ENCODE peak calls at places on chromosomes 13 and 19, in eight cellular contexts. M is stimulated activated CD4-positive, alpha-beta T cell treated with anti-CD3 and anti-CD28 coated beads, Interleukin-15, amount 100 ng/mL, for 24 hours; U is NCI-H1092 treated with DMSO at 0.1 percent for 48 hours; J is mesothelial cell of epicardium; B is AG10803; D is tibial artery; O is KBM-7; N is activated CD4-positive, alpha-beta T cell treated with anti-CD3 and anti-CD28 coated beads, Interleukin-2, amount 10 ng/mL, durations not matched to agents 7 days and 5 days. I is an unnamed sample.
A peak's percentile ranks its signal among the peaks of the same experiment; 100 is the strongest.

GRCh38 chr13:20774746-20775145 is 985 bp upstream of the EEF1AKMT1 start:
- DNase-seq in M (no peak), U (no peak), J (no peak), B (no peak), D (no peak), O (no peak), N (no peak), I (no peak)

GRCh38 chr13:110689041-110689440 is 16.9 kb downstream of the CARS2 start:
- DNase-seq in M (no peak), U (no peak), J (no peak), B (no peak), D (no peak), O (no peak), N (no peak), I (no peak)

GRCh38 chr13:113527272-113527958 is 36.9 kb upstream of the DCUN1D2 start:
- DNase-seq in M (no peak), U (no peak), J (no peak), B (no peak), D (peak; percentile 50), O (no peak), N (no peak), I (no peak)

GRCh38 chr19:5956323-5956722 is 21.6 kb downstream of the RANBP3 start:
- DNase-seq in M (no peak), U (no peak), J (no peak), B (no peak), D (no peak), O (no peak), N (no peak), I (no peak)

GRCh38 chr19:3781603-3782002 is 4.6 kb downstream of the MATK start:
- DNase-seq in M (no peak), U (no peak), J (no peak), B (no peak), D (no peak), O (no peak), N (no peak), I (no peak)

GRCh38 chr13:111915104-111915551 is 151.8 kb upstream of the SOX1 start:
- DNase-seq in M (no peak), U (no peak), J (no peak), B (no peak), D (peak; percentile 52), O (no peak), N (no peak), I (no peak)

GRCh38 chr19:47227347-47228167 is 3.4 kb downstream of the BBC3 start:
- DNase-seq in M (peak; percentile 59), U (no peak), J (no peak), B (peak; percentile 97), D (peak; percentile 96), O (peak; percentile 92), N (peak; percentile 61), I (no peak)

GRCh38 chr13:77860621-77861020 is 58.0 kb downstream of the EDNRB start:
- DNase-seq in M (no peak), U (no peak), J (no peak), B (peak; percentile 69), D (no peak), O (peak; percentile 21), N (no peak), I (no peak)

GRCh38 chr19:34645551-34645950 is 31.4 kb downstream of the SCGB2B2 start:
- DNase-seq in M (no peak), U (peak; percentile 30), J (no peak), B (no peak), D (no peak), O (no peak), N (no peak), I (no peak)

GRCh38 chr19:38394488-38394887 is 6.0 kb downstream of the SPRED3 start:
- DNase-seq in M (peak; percentile 89), U (no peak), J (no peak), B (no peak), D (no peak), O (no peak), N (peak; percentile 71), I (no peak)

GRCh38 chr13:107866007-107866665 is 349.2 kb downstream of the LIG4 start:
- DNase-seq in M (no peak), U (peak; percentile 85), J (no peak), B (peak; percentile 26), D (no peak), O (peak; percentile 25), N (no peak), I (no peak)

GRCh38 chr13:40974460-40975407 is 44.4 kb downstream of the ELF1 start:
- DNase-seq in M (peak; percentile 37), U (no peak), J (no peak), B (peak; percentile 42), D (no peak), O (peak; percentile 80), N (peak; percentile 62), I (no peak)

GRCh38 chr13:33111414-33112110 is 95.3 kb downstream of the KL start:
- DNase-seq in M (no peak), U (peak; percentile 27), J (no peak), B (peak; percentile 94), D (no peak), O (no peak), N (no peak), I (no peak)

GRCh38 chr13:99288069-99288468 is 19.1 kb downstream of the GPR183 start:
- DNase-seq in M (peak; percentile 76), U (peak; percentile 69), J (no peak), B (no peak), D (no peak), O (peak; percentile 28), N (peak; percentile 27), I (no peak)

GRCh38 chr19:478236-478888 is 17.5 kb upstream of the SHC2 start:
- DNase-seq in M (no peak), U (no peak), J (no peak), B (no peak), D (no peak), O (no peak), N (no peak), I (peak; percentile 55)

GRCh38 chr13:93280688-93281087 is 54.1 kb downstream of the GPC6 start:
- DNase-seq in M (no peak), U (no peak), J (no peak), B (no peak), D (no peak), O (no peak), N (no peak), I (no peak)

GRCh38 chr13:39148513-39148961 is 110.3 kb downstream of the NHLRC3 start:
- DNase-seq in M (peak; percentile 32), U (no peak), J (no peak), B (peak; percentile 89), D (no peak), O (peak; percentile 2), N (no peak), I (no peak)

GRCh38 chr19:33868076-33868735 is 71.5 kb downstream of the KCTD15 start:
- DNase-seq in M (no peak), U (no peak), J (no peak), B (no peak), D (no peak), O (no peak), N (no peak), I (no peak)

GRCh38 chr13:67383358-67383757 is 153.2 kb upstream of the PCDH9 start:
- DNase-seq in M (no peak), U (peak; percentile 67), J (no peak), B (no peak), D (no peak), O (no peak), N (no peak), I (no peak)

GRCh38 chr19:56091066-56091490 is 30.0 kb downstream of the ZNF787 start:
- DNase-seq in M (no peak), U (no peak), J (no peak), B (peak; percentile 37), D (no peak), O (no peak), N (no peak), I (no peak)

GRCh38 chr19:51124729-51125128 is at the start of gene SIGLEC9:
- DNase-seq in M (no peak), U (no peak), J (no peak), B (no peak), D (peak; percentile 75), O (no peak), N (no peak), I (no peak)

GRCh38 chr13:76856141-76856571 is 30.0 kb downstream of the KCTD12 start:
- DNase-seq in M (no peak), U (no peak), J (no peak), B (peak; percentile 86), D (no peak), O (no peak), N (no peak), I (no peak)

GRCh38 chr13:18212873-18213272 is 968.8 kb downstream of the TUBA3C start:
- DNase-seq in M (peak; percentile 15), U (no peak), J (no peak), B (no peak), D (no peak), O (peak; percentile 42), N (peak; percentile 40), I (no peak)

GRCh38 chr13:43422061-43422460 is 364.7 kb downstream of the ENOX1 start:
- DNase-seq in M (no peak), U (no peak), J (no peak), B (no peak), D (no peak), O (no peak), N (no peak), I (no peak)

GRCh38 chr13:67048084-67048792 is 181.9 kb downstream of the PCDH9 start:
- DNase-seq in M (no peak), U (no peak), J (no peak), B (peak; percentile 8), D (no peak), O (peak; percentile 33), N (no peak), I (no peak)

GRCh38 chr19:39987596-39987995 is 9.3 kb upstream of the ZNF546 start:
- DNase-seq in M (no peak), U (no peak), J (no peak), B (no peak), D (no peak), O (no peak), N (no peak), I (no peak)

GRCh38 chr13:112066624-112067004 is 335 bp upstream of the SOX1 start:
- DNase-seq in M (peak; percentile 73), U (peak; percentile 99), J (no peak), B (peak; percentile 2), D (no peak), O (peak; percentile 21), N (peak; percentile 20), I (no peak)